ENCODE peak calls at places on chromosomes 1 and 21, in six cellular contexts. B, E, D, L, V and Z are unnamed samples.
A peak's percentile ranks its signal among the peaks of the same experiment; 100 is the strongest.

GRCh38 chr1:99600782-99601181 is 45.1 kb upstream of the PALMD start:
- DNase-seq in L (no peak), E (no peak), V (no peak), D (peak; percentile 66), B (no peak), Z (no peak)

GRCh38 chr1:81820761-81821160 is 20.0 kb downstream of the ADGRL2 start:
- DNase-seq in B (no peak), D (no peak), V (no peak), L (no peak), E (no peak), Z (no peak)

GRCh38 chr1:229295745-229296144 is 24.8 kb downstream of the RAB4A start:
- DNase-seq in D (no peak), E (no peak), L (no peak), B (no peak), V (no peak), Z (no peak)

GRCh38 chr1:102742426-102742825 is 365.9 kb downstream of the COL11A1 start:
- DNase-seq in V (no peak), E (no peak), D (no peak), B (no peak), L (no peak), Z (no peak)

GRCh38 chr1:209652873-209653401 is 712 bp upstream of the LAMB3 start:
- DNase-seq in V (no peak), B (peak; percentile 45), E (peak; percentile 98), D (peak; percentile 70), L (no peak), Z (peak; percentile 65)

GRCh38 chr1:94199398-94199797 is 38.0 kb downstream of the ARHGAP29 start:
- DNase-seq in D (no peak), B (no peak), V (no peak), L (no peak), E (no peak), Z (no peak)

GRCh38 chr1:225712391-225712790 is 59.5 kb upstream of the ENAH start:
- DNase-seq in E (no peak), D (no peak), B (no peak), L (no peak), V (no peak), Z (no peak)

GRCh38 chr21:29753216-29753615 is 186.6 kb downstream of the GRIK1 start:
- DNase-seq in D (no peak), L (no peak), V (no peak), B (no peak), E (no peak), Z (no peak)

GRCh38 chr1:117026361-117026760 is 24.8 kb downstream of the CD101 start:
- DNase-seq in B (no peak), E (no peak), L (no peak), D (no peak), V (no peak), Z (no peak)

GRCh38 chr1:238672262-238672661 is 714.1 kb upstream of the CHRM3 start:
- DNase-seq in D (no peak), B (no peak), E (no peak), V (peak; percentile 68), L (no peak), Z (no peak)

GRCh38 chr1:204376919-204377799 is 17.4 kb upstream of the PLEKHA6 start:
- DNase-seq in B (no peak), V (no peak), E (peak; percentile 33), L (no peak), D (peak; percentile 79), Z (no peak)

GRCh38 chr1:199173356-199173755 is 534.5 kb downstream of the PTPRC start:
- DNase-seq in B (no peak), L (peak; percentile 92), V (no peak), D (no peak), E (no peak), Z (no peak)
- H3K79me2 ChIP-seq in B (no peaks in the 10 kb centered on the region), L (no peaks in the 10 kb centered on the region), V (no peaks in the 10 kb centered on the region), D (no peaks in the 10 kb centered on the region), E (no peaks in the 10 kb centered on the region), Z (no peaks in the 10 kb centered on the region)

GRCh38 chr1:110136911-110137310 is 13.4 kb upstream of the SLC6A17 start:
- DNase-seq in E (no peak), B (peak; percentile 33), L (no peak), V (peak; percentile 77), D (peak; percentile 4), Z (no peak)
- TF ChIP-seq RAD21 in E (no peak), B (no peak), L (no peak), V (no peak), D (no peak), Z (no peak)

GRCh38 chr1:153431002-153431401 is 14.7 kb downstream of the S100A7A start:
- DNase-seq in L (no peak), V (no peak), B (no peak), D (no peak), E (no peak), Z (no peak)
- TF ChIP-seq SIN3A in L (no peak), V (no peak), B (no peak), D (no peak), E (no peak), Z (no peak)

GRCh38 chr1:25341746-25342145 is 3.6 kb downstream of the TMEM50A start:
- DNase-seq in V (no peak), B (no peak), L (no peak), D (no peak), E (no peak), Z (no peak)
- H3K79me2 ChIP-seq in V (peaks cover 88% of the 10 kb centered on the region), B (peaks cover 64% of the 10 kb centered on the region), L (peaks cover 53% of the 10 kb centered on the region), D (peaks cover 38% of the 10 kb centered on the region), E (peaks cover 60% of the 10 kb centered on the region), Z (no peaks in the 10 kb centered on the region)

DNA sequence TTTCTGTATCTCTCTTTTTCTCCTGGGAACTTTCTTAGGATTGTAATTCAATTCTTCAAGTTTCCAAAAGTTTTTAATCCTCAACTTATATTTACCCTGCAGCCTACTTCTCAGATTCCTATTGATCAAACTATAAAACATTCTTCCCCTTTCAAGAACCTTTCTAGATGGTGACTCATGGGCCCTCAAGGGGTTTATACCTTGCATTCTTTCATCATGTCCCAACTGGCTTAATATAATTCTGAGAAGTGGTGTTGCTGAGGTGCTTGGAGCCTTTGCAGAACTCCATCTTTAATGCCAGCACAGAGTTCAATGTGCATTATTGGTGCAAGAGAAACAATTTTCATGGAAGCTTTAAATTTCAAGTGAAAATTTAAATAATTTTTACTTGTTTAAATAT is 273.4 kb downstream of the VAV3 start:
- DNase-seq in L (no peak), B (no peak), V (no peak), E (no peak), D (no peak), Z (no peak)
- TF ChIP-seq RAD21 in L (no peak), B (no peak), V (no peak), E (no peak), D (no peak), Z (no peak)

DNA sequence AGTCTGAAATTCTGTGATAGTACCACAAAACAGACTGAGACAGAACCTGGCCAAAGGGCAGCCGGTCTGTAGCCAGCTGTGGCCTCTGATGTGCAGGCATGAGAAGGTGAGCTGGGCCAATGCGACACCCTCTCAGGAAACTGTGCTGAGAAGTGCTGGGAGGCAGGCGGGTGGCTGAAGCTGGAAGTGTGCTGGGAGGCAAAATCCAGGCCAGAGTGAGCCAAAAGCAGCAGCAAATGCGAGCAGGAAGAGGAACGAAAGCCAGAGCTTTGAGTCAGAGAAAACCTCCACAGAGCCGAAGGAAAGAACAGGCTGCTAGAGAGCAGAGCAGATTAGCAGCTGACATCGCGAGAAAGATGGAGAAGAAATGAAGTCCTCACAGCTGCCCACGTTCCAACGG is 10.2 kb upstream of the ATP13A2 start:
- DNase-seq in L (no peak), D (no peak), V (no peak), B (no peak), E (no peak), Z (no peak)
- TF ChIP-seq SIN3A in L (no peak), D (no peak), V (no peak), B (no peak), E (no peak), Z (no peak)

GRCh38 chr1:180440335-180440734 is 62.0 kb downstream of the ACBD6 start:
- DNase-seq in B (no peak), D (no peak), V (no peak), L (no peak), E (no peak), Z (no peak)

GRCh38 chr1:180444522-180444921 is 57.9 kb downstream of the ACBD6 start:
- DNase-seq in E (no peak), B (no peak), D (no peak), V (no peak), L (no peak), Z (no peak)
- H3K79me2 ChIP-seq in E (peaks cover 37% of the 10 kb centered on the region), B (peaks cover 23% of the 10 kb centered on the region), D (peaks cover 5% of the 10 kb centered on the region), V (peaks cover 27% of the 10 kb centered on the region), L (no peaks in the 10 kb centered on the region), Z (no peaks in the 10 kb centered on the region)